ENCODE peak calls at places on chromosomes 16 and 17, in four cellular contexts. P, B, G and R are unnamed samples. For H3K4me1, the result is how much of the 10 kb centered on the place peaks cover.

GRCh38 chr17:18116078-18116477 is 7.5 kb downstream of the MYO15A start:
- DNase-seq in P (no peak), B (no peak), G (no peak), R (no peak)

GRCh38 chr17:14307560-14308024 is 6.7 kb downstream of the HS3ST3B1 start:
- DNase-seq in P (peak), B (no peak), G (peak), R (no peak)

GRCh38 chr17:82520041-82520910 is 744 bp downstream of the FOXK2 start:
- DNase-seq in P (no peak), B (no peak), G (peak), R (peak)

GRCh38 chr16:79310734-79311133 is 289.8 kb downstream of the MAF start:
- DNase-seq in P (no peak), B (no peak), G (no peak), R (no peak)

GRCh38 chr17:29143894-29144293 is 36.3 kb downstream of the MYO18A start:
- DNase-seq in P (no peak), B (peak), G (no peak), R (peak)

GRCh38 chr17:73546770-73547345 is 97.4 kb downstream of the SDK2 start:
- DNase-seq in P (no peak), B (peak), G (peak), R (peak)

GRCh38 chr17:53736516-53737274 is 86.0 kb upstream of the KIF2B start:
- DNase-seq in P (no peak), B (no peak), G (no peak), R (no peak)

GRCh38 chr16:89051521-89052166 is 42.0 kb upstream of the ACSF3 start:
- DNase-seq in P (no peak), B (no peak), G (no peak), R (no peak)

GRCh38 chr17:40402668-40403067 is 15.0 kb downstream of the TOP2A start:
- DNase-seq in P (no peak), B (no peak), G (no peak), R (no peak)

GRCh38 chr17:83100853-83101391 is 21.5 kb downstream of the METRNL start:
- DNase-seq in P (no peak), B (no peak), G (no peak), R (peak)

GRCh38 chr16:22235839-22236745 is 30.0 kb downstream of the EEF2K start:
- DNase-seq in P (peak), B (no peak), G (no peak), R (no peak)

GRCh38 chr17:46148247-46148646 is 45.0 kb downstream of the KANSL1 start:
- DNase-seq in P (no peak), B (no peak), G (no peak), R (no peak)
- H3K4me1 ChIP-seq in P (under half), B (under half), G (under half), R (half or more)

GRCh38 chr17:58969612-58970011 is 137.1 kb downstream of the TRIM37 start:
- DNase-seq in P (no peak), B (no peak), G (no peak), R (no peak)
- H3K27ac ChIP-seq in P (no peak), B (no peak), G (no peak), R (no peak)

GRCh38 chr17:77393274-77393600 is 252.5 kb downstream of the SEC14L1 start:
- DNase-seq in P (no peak), B (no peak), G (no peak), R (no peak)
- H3K4me1 ChIP-seq in P (under half), B (half or more), G (half or more), R (under half)

GRCh38 chr17:81480140-81480917 is 32.3 kb downstream of the ACTG1 start:
- DNase-seq in P (peak), B (peak), G (no peak), R (no peak)
- H3K27ac ChIP-seq in P (no peak), B (no peak), G (no peak), R (no peak)